ENCODE peak calls at places on chromosomes 11 and 22, in six cellular contexts. J is IMR-90, M is H9, P is mesenchymal stem cell, F is H1, L is trophoblast cell. Y is an unnamed sample.

GRCh38 chr22:17724678-17725464 is 49.4 kb downstream of the BID start:
- DNase-seq in L (no peak), J (no peak), F (no peak), P (no peak), M (no peak), Y (no peak)

GRCh38 chr11:86486261-86487030 is 111.8 kb downstream of the CCDC81 start:
- DNase-seq in F (no peak), P (no peak), J (no peak), L (no peak), M (no peak), Y (no peak)

GRCh38 chr11:112364962-112365481 is 104.4 kb upstream of the PLET1 start:
- DNase-seq in J (peak; percentile 99), L (peak; percentile 52), M (no peak), F (no peak), P (peak; percentile 99), Y (no peak)

GRCh38 chr11:1006762-1007161 is 29.8 kb downstream of the MUC6 start:
- DNase-seq in F (no peak), L (no peak), M (no peak), J (no peak), P (no peak), Y (no peak)

GRCh38 chr11:12204506-12204905 is 94.1 kb downstream of the MICAL2 start:
- DNase-seq in J (no peak), L (no peak), P (no peak), M (no peak), F (no peak), Y (no peak)

GRCh38 chr11:72023335-72023734 is 24.6 kb downstream of the IL18BP start:
- DNase-seq in J (no peak), F (no peak), M (no peak), L (no peak), P (no peak), Y (no peak)

GRCh38 chr11:46296520-46297448 is 19.3 kb downstream of the CREB3L1 start:
- DNase-seq in P (peak; percentile 96), F (peak; percentile 95), L (peak; percentile 80), J (peak; percentile 98), M (peak; percentile 97), Y (peak; percentile 74)

GRCh38 chr22:20238567-20239062 is 29.5 kb downstream of the RTN4R start:
- DNase-seq in J (no peak), L (peak; percentile 12), M (peak; percentile 92), P (peak; percentile 9), F (peak; percentile 87), Y (peak; percentile 38)

GRCh38 chr11:1946812-1947480 is at the start of gene MRPL23:
- DNase-seq in P (no peak), M (no peak), J (no peak), L (no peak), F (no peak), Y (no peak)

GRCh38 chr11:16252373-16252772 is 104.0 kb downstream of the SOX6 start:
- DNase-seq in F (no peak), J (peak; percentile 23), P (peak; percentile 27), M (peak; percentile 32), L (no peak), Y (no peak)

GRCh38 chr11:2390871-2391662 is 9.5 kb upstream of the TSSC4 start:
- DNase-seq in J (peak; percentile 78), P (peak; percentile 52), M (peak; percentile 68), F (no peak), L (peak; percentile 13), Y (no peak)

GRCh38 chr11:28981331-28981865 is 873.2 kb downstream of the METTL15 start:
- DNase-seq in J (peak; percentile 31), M (no peak), F (no peak), P (no peak), L (no peak), Y (no peak)

GRCh38 chr11:9506489-9507343 is 45.9 kb downstream of the ZNF143 start:
- DNase-seq in F (peak; percentile 86), J (peak; percentile 81), L (peak; percentile 79), P (peak; percentile 77), M (peak; percentile 82), Y (peak; percentile 74)

GRCh38 chr11:68460741-68461283 is at the start of gene PPP6R3:
- DNase-seq in L (no peak), J (no peak), F (no peak), M (no peak), P (no peak), Y (no peak)

GRCh38 chr11:2213384-2213842 is 41.8 kb upstream of the TH start:
- DNase-seq in M (peak; percentile 33), L (no peak), P (no peak), F (peak; percentile 44), J (no peak), Y (no peak)

GRCh38 chr11:11976476-11977187 is 31.8 kb downstream of the DKK3 start:
- DNase-seq in M (no peak), P (no peak), J (no peak), L (no peak), F (peak; percentile 45), Y (no peak)

GRCh38 chr11:82756765-82757650 is 23.3 kb upstream of the FAM181B start:
- DNase-seq in P (no peak), F (no peak), J (no peak), L (no peak), M (no peak), Y (peak; percentile 17)

GRCh38 chr11:83156996-83157754 is at the start of gene PCF11:
- DNase-seq in F (peak; percentile 88), J (no peak), M (no peak), L (no peak), P (no peak), Y (no peak)

GRCh38 chr22:26576026-26576680 is 13.8 kb downstream of the TPST2 start:
- DNase-seq in J (peak; percentile 39), M (no peak), P (no peak), L (peak; percentile 42), F (no peak), Y (no peak)

GRCh38 chr11:60913793-60914619 is at the start of gene TMEM109:
- DNase-seq in J (peak; percentile 86), L (peak; percentile 70), P (peak; percentile 94), F (peak; percentile 90), M (peak; percentile 90), Y (peak; percentile 93)

GRCh38 chr11:44248109-44248508 is 61.8 kb downstream of the ALX4 start:
- DNase-seq in L (no peak), J (no peak), M (no peak), F (no peak), P (no peak), Y (no peak)

GRCh38 chr11:15590131-15590530 is 475.4 kb downstream of the INSC start:
- DNase-seq in P (no peak), M (no peak), L (no peak), J (peak; percentile 2), F (no peak), Y (no peak)

GRCh38 chr22:35212996-35213395 is 44.3 kb upstream of the HMGXB4 start:
- DNase-seq in J (no peak), L (peak; percentile 68), P (no peak), M (no peak), F (no peak), Y (no peak)

GRCh38 chr22:47457021-47457420 is 694.6 kb downstream of the TBC1D22A start:
- DNase-seq in J (no peak), M (no peak), L (no peak), P (no peak), F (no peak), Y (no peak)

GRCh38 chr11:70443043-70444030 is 45.0 kb downstream of the CTTN start:
- DNase-seq in P (no peak), F (no peak), L (no peak), J (no peak), M (no peak), Y (no peak)

GRCh38 chr22:18056161-18056666 is 21.6 kb upstream of the PEX26 start:
- DNase-seq in M (no peak), F (no peak), P (peak; percentile 82), L (no peak), J (peak; percentile 76), Y (no peak)

GRCh38 chr11:116742104-116742503 is 30.7 kb downstream of the BUD13 start:
- DNase-seq in P (peak; percentile 15), J (peak; percentile 62), F (no peak), M (no peak), L (no peak), Y (no peak)

GRCh38 chr11:44988981-44989635 is 38.4 kb upstream of the TP53I11 start:
- DNase-seq in F (no peak), M (peak; percentile 10), P (no peak), J (no peak), L (no peak), Y (no peak)

GRCh38 chr11:27250867-27251266 is 112.1 kb downstream of the CCDC34 start:
- DNase-seq in F (no peak), P (no peak), M (no peak), L (no peak), J (no peak), Y (no peak)

DNA sequence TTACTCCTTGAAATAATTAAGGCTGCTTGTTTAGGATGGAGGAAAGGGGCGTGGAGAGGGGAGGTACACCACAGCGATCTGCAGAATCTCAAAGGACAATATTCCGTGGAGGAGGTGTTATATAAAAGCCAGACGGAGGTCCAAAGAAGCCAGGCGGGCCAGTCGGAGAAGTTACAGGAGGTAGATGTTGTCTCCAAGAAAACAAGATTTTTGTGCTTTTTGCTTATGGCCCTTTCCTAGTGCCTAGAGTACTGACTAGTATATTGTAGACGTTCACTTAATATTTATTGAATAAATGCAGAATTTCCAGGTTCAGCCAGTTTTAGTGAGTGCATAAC is 761 bp downstream of the ZDHHC13 start:
- DNase-seq in M (no peak), F (no peak), L (no peak), J (peak; percentile 5), P (no peak), Y (no peak)
- H3K4me1 ChIP-seq in M (no peaks in the 10 kb centered on the region), F (peaks cover 7% of the 10 kb centered on the region), L (no peaks in the 10 kb centered on the region), J (no peaks in the 10 kb centered on the region), P (peaks cover 1% of the 10 kb centered on the region), Y (peaks cover 2% of the 10 kb centered on the region)

GRCh38 chr11:23413057-23413456 is 552.8 kb upstream of the CCDC179 start:
- DNase-seq in M (no peak), P (peak; percentile 7), F (no peak), L (no peak), J (peak; percentile 26), Y (no peak)
- H4K91ac ChIP-seq in M (no peak overlapping the region), P (no peak overlapping the region), F (no peak overlapping the region), L (no peak overlapping the region), J (no peak overlapping the region), Y (no peak overlapping the region)

GRCh38 chr11:22192642-22193347 is at the start of gene ANO5:
- DNase-seq in P (no peak), M (peak; percentile 89), F (peak; percentile 87), J (no peak), L (no peak), Y (peak; percentile 66)
- H3K23ac ChIP-seq in P (peak within 1 kb of the TSS; percentile 46), M (no peak within 1 kb of the TSS), F (no peak within 1 kb of the TSS), J (no peak within 1 kb of the TSS), L (no peak within 1 kb of the TSS), Y (peak within 1 kb of the TSS; percentile 34)

DNA sequence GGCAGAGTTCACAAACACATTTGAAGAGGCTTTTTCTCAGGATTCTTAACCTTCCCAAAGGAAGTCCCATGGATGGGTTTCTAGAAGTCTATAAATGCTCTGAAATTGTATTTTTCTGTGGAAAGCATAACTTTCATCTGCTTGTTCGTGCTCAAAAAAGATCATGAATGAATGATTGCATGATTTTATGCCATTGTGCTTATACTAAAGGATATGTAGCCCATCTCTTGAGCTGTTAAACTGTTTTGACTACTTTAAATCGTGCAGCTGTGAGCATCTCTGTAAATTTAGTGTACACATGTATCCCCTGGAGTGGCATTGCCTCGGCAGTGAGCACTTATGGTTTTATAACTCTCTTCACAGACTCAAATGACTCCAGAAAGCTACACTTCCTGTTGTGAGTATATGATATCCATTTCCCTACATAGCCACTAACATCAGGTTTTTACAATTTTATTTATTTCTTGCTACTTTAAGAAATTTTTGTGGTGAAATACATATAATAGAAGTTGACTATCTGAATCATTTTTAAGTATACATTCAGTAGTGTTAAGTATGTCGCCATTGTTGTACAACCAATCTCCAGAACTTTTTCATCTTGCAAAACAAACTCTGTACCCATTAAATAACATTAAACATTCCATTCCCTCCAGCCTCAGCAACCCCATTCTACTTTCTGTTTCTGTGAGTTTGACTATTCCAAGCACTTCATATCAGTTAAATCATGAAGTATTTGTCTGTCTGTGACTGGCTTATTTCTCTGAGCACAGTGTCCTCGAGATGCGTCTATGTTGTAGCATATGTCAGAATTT is 8.0 kb downstream of the NEAT1 start:
- DNase-seq in L (no peak), M (no peak), J (peak; percentile 69), F (no peak), P (peak; percentile 86), Y (no peak)
- H3K4me1 ChIP-seq in L (peaks cover 18% of the 10 kb centered on the region), M (peaks cover 9% of the 10 kb centered on the region), J (peaks cover 2% of the 10 kb centered on the region), F (peaks cover 21% of the 10 kb centered on the region), P (peaks cover 8% of the 10 kb centered on the region), Y (peaks cover 3% of the 10 kb centered on the region)

Y was measured in neuronal stem cell.